ENCODE peak calls at places on chromosomes 13 and 19, in eight cellular contexts. K, Q, A, E, C, Z, O and I are unnamed samples.

GRCh38 chr19:51372649-51373504 is at the start of gene NKG7:
- DNase-seq in K (no peak), Q (no peak), A (no peak), E (no peak), C (no peak), Z (no peak), O (no peak), I (no peak)

GRCh38 chr19:38952395-38953165 is 21.8 kb downstream of the MRPS12 start:
- DNase-seq in K (no peak), Q (no peak), A (no peak), E (no peak), C (peak; percentile 54), Z (no peak), O (peak; percentile 56), I (no peak)

GRCh38 chr13:59931621-59932020 is 232.1 kb downstream of the DIAPH3 start:
- DNase-seq in K (no peak), Q (no peak), A (no peak), E (no peak), C (no peak), Z (no peak), O (no peak), I (no peak)

GRCh38 chr19:45475537-45476348 is 7.9 kb downstream of the FOSB start:
- DNase-seq in K (peak; percentile 6), Q (no peak), A (no peak), E (no peak), C (no peak), Z (no peak), O (peak; percentile 40), I (no peak)

GRCh38 chr13:48851707-48852106 is 124.0 kb upstream of the FNDC3A start:
- DNase-seq in K (no peak), Q (no peak), A (no peak), E (no peak), C (no peak), Z (no peak), O (no peak), I (no peak)

GRCh38 chr19:10104665-10105221 is 1.4 kb upstream of the PPAN start:
- DNase-seq in K (no peak), Q (no peak), A (no peak), E (no peak), C (no peak), Z (no peak), O (no peak), I (no peak)

GRCh38 chr13:94928127-94928526 is 215.8 kb upstream of the SOX21 start:
- DNase-seq in K (no peak), Q (no peak), A (no peak), E (no peak), C (no peak), Z (no peak), O (no peak), I (no peak)

GRCh38 chr13:35598233-35598632 is 121.7 kb upstream of the MAB21L1 start:
- DNase-seq in K (no peak), Q (no peak), A (no peak), E (no peak), C (no peak), Z (no peak), O (no peak), I (no peak)

GRCh38 chr19:17079710-17080440 is 4.3 kb downstream of the MYO9B start:
- DNase-seq in K (peak; percentile 98), Q (peak; percentile 81), A (no peak), E (peak; percentile 98), C (peak; percentile 85), Z (peak; percentile 60), O (peak; percentile 80), I (peak; percentile 63)

GRCh38 chr13:34254366-34254765 is 436.4 kb downstream of the RFC3 start:
- DNase-seq in K (no peak), Q (no peak), A (no peak), E (no peak), C (no peak), Z (no peak), O (no peak), I (no peak)

GRCh38 chr19:14369399-14370168 is 11.7 kb upstream of the ADGRE5 start:
- DNase-seq in K (peak; percentile 67), Q (no peak), A (no peak), E (no peak), C (no peak), Z (no peak), O (no peak), I (no peak)

GRCh38 chr13:21034602-21035190 is 26.7 kb downstream of the LATS2 start:
- DNase-seq in K (no peak), Q (no peak), A (no peak), E (no peak), C (peak; percentile 35), Z (no peak), O (no peak), I (no peak)

GRCh38 chr19:14475251-14476073 is at the start of gene PTGER1:
- DNase-seq in K (no peak), Q (no peak), A (peak; percentile 61), E (no peak), C (peak; percentile 69), Z (no peak), O (peak; percentile 74), I (no peak)

GRCh38 chr13:79741006-79741405 is 260.1 kb downstream of the NDFIP2 start:
- DNase-seq in K (peak; percentile 36), Q (no peak), A (no peak), E (no peak), C (no peak), Z (no peak), O (peak; percentile 41), I (peak; percentile 19)

GRCh38 chr19:12982648-12983047 is 12.6 kb upstream of the NFIX start:
- DNase-seq in K (no peak), Q (no peak), A (no peak), E (no peak), C (no peak), Z (no peak), O (no peak), I (no peak)

GRCh38 chr19:51366050-51366998 is at the start of gene ETFB:
- DNase-seq in K (peak; percentile 97), Q (peak; percentile 89), A (peak; percentile 99), E (peak; percentile 88), C (peak; percentile 99), Z (peak; percentile 99), O (peak; percentile 99), I (peak; percentile 76)

GRCh38 chr19:54164369-54165068 is 5.0 kb upstream of the LENG1 start:
- DNase-seq in K (no peak), Q (no peak), A (peak; percentile 86), E (no peak), C (peak; percentile 71), Z (peak; percentile 76), O (peak; percentile 89), I (no peak)

GRCh38 chr19:54165222-54165621 is 5.7 kb upstream of the LENG1 start:
- DNase-seq in K (no peak), Q (no peak), A (no peak), E (no peak), C (no peak), Z (no peak), O (no peak), I (no peak)

GRCh38 chr19:54162241-54162805 is 2.8 kb upstream of the LENG1 start:
- DNase-seq in K (peak; percentile 67), Q (no peak), A (peak; percentile 93), E (no peak), C (peak; percentile 83), Z (peak; percentile 93), O (peak; percentile 91), I (no peak)

GRCh38 chr19:54160948-54161347 is 1.4 kb upstream of the LENG1 start:
- DNase-seq in K (no peak), Q (no peak), A (no peak), E (no peak), C (no peak), Z (no peak), O (no peak), I (no peak)

DNA sequence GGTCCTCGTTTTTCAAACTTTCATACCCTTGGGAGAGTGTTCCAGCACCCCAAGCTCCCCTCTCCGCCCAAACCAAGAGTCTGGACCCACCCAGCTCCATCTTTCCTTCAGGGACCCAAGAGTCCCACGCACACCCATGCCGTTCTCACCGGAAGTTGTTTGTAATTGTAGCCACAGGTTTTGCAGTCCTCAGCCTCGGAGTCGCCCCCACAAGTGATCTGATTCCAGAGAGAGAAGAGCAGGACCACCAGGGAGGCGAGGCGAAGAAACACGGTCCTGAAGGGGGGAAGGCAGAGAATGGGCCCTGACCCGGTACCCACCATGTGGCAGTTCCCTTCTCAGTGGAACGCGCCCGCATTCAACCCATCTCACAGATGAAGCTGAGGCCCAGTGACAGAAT is 3.4 kb upstream of the LENG1 start:
- DNase-seq in K (no peak), Q (no peak), A (no peak), E (no peak), C (no peak), Z (no peak), O (no peak), I (no peak)
- TF ChIP-seq CTCF in K (no peak), Q (no peak), A (no peak), E (no peak), C (no peak), Z (no peak), O (no peak), I (no peak)

DNA sequence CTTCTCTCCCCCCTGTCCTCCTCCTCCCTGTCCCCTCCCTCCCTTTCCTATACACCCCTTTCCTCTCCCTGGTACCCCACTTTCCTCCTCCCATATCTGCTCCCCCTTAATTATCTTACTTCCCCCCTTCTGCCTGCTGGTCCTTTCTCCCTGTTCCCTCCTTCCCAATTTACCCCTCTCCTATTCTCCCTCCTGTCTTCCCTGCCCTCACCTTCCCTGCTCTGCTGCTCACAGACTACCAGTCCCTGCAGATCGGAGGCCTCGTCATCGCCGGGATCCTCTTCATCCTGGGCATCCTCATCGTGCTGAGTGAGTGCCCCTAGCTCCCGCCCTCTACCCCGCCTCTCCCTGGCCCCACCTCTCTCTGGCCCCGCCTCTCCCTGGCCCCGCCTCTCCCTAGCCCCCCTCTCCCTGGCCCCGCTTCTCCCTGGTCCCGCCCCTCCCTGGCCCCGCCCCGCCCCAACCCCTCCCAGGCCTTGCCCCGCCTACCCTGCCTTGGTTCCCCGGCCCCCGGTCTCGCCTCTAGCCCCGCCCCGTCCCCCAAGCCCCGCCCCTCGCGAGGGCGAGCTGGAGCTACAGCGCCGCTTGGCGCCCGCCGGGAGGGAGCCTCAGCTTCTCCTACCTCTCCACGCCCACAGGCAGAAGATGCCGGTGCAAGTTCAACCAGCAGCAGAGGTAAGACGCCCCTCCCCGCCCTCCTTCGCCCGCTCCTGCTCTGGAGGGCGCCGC is 2.0 kb upstream of the FXYD7 start:
- DNase-seq in K (peak; percentile 90), Q (peak; percentile 81), A (peak; percentile 97), E (no peak), C (peak; percentile 96), Z (peak; percentile 96), O (peak; percentile 95), I (no peak)
- H3K4me3 ChIP-seq in K (peak overlapping the region; percentile 26), Q (peak overlapping the region; percentile 18), A (no peak overlapping the region), E (no peak overlapping the region), C (peak overlapping the region; percentile 13), Z (peak overlapping the region; percentile 48), O (no peak overlapping the region), I (no peak overlapping the region)

DNA sequence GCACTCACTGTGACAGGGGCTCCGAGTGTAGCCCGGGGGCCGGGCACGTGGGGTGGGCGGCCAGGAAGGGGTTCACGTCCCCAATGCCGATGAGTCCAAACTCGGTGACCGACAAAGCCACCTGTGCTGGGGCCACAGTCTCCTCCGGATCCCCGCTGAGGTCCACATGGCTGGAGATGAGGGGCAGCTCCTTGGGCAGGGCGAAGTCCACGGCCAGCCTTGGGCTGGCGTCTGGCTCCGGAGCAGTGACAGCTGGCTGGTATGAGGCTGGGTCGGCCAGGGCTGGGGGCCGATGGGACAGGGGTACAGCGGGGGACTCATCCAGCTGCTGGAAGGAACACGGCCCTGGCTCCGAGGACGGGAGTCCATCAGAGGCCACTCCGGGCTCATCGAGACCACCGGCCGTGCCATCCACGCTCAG is 15.9 kb upstream of the PLPP2 start:
- DNase-seq in K (no peak), Q (no peak), A (peak; percentile 74), E (no peak), C (no peak), Z (no peak), O (no peak), I (no peak)
- TF ChIP-seq CTCF in K (no peak), Q (no peak), A (no peak), E (no peak), C (no peak), Z (no peak), O (no peak), I (no peak)

GRCh38 chr19:49515767-49516166 is 3.3 kb downstream of the FCGRT start:
- DNase-seq in K (no peak), Q (no peak), A (no peak), E (no peak), C (no peak), Z (peak; percentile 82), O (peak; percentile 64), I (no peak)
- H3K4me3 ChIP-seq in K (no peak overlapping the region), Q (no peak overlapping the region), A (no peak overlapping the region), E (no peak overlapping the region), C (no peak overlapping the region), Z (no peak overlapping the region), O (no peak overlapping the region), I (no peak overlapping the region)